ENCODE peak calls at places on chromosomes 1 and 21, in four cellular contexts. V is foreskin fibroblast; M is activated CD4-positive, alpha-beta T cell treated with anti-CD3 and anti-CD28 coated beads, Interleukin-2, amount 50 U/mL, for 1 hour; A is neuronal stem cell. K is an unnamed sample.

GRCh38 chr1:220803401-220804201 is 16.9 kb downstream of the MTARC1 start:
- DNase-seq in A (no peak), V (peak; percentile 74), M (peak; percentile 10), K (peak; percentile 24)

GRCh38 chr1:244280859-244281258 is 170.8 kb downstream of the ADSS2 start:
- DNase-seq in V (peak; percentile 78), M (no peak), A (no peak), K (no peak)

GRCh38 chr1:80375662-80376061 is 1369.1 kb upstream of the ADGRL4 start:
- DNase-seq in V (peak; percentile 91), A (no peak), M (no peak), K (no peak)

GRCh38 chr1:2212542-2213491 is 15.3 kb upstream of the SKI start:
- DNase-seq in V (peak; percentile 97), A (peak; percentile 94), M (peak; percentile 61), K (peak; percentile 50)

GRCh38 chr1:161792740-161793139 is 26.6 kb downstream of the ATF6 start:
- DNase-seq in A (peak; percentile 20), V (peak; percentile 83), M (no peak), K (no peak)

GRCh38 chr1:230728710-230729392 is 14.9 kb upstream of the AGT start:
- DNase-seq in A (no peak), M (no peak), V (no peak), K (no peak)

GRCh38 chr1:55988963-55989452 is 590.4 kb downstream of the PLPP3 start:
- DNase-seq in V (no peak), M (no peak), A (no peak), K (no peak)

GRCh38 chr1:204564835-204565234 is 48.6 kb downstream of the MDM4 start:
- DNase-seq in M (no peak), V (no peak), A (no peak), K (no peak)

GRCh38 chr1:41404308-41404755 is 43.1 kb downstream of the FOXO6 start:
- DNase-seq in A (no peak), V (no peak), M (no peak), K (peak; percentile 71)

GRCh38 chr1:31647106-31647505 is 2.4 kb upstream of the PEF1 start:
- DNase-seq in V (peak; percentile 49), M (no peak), A (no peak), K (no peak)

GRCh38 chr1:117580436-117580835 is 25.4 kb upstream of the TENT5C start:
- DNase-seq in A (no peak), V (no peak), M (no peak), K (no peak)

GRCh38 chr1:201632364-201632952 is 93.5 kb downstream of the NAV1 start:
- DNase-seq in V (no peak), A (no peak), M (no peak), K (no peak)

GRCh38 chr1:30812093-30812492 is 54.5 kb upstream of the LAPTM5 start:
- DNase-seq in M (no peak), V (no peak), A (no peak), K (no peak)

GRCh38 chr1:31318146-31318545 is 21.3 kb downstream of the ZCCHC17 start:
- DNase-seq in M (no peak), A (no peak), V (no peak), K (no peak)

GRCh38 chr1:108534748-108535147 is 25.2 kb upstream of the EEIG2 start:
- DNase-seq in M (no peak), V (no peak), A (no peak), K (no peak)

GRCh38 chr1:96096138-96097011 is 625.2 kb upstream of the PTBP2 start:
- DNase-seq in V (no peak), M (no peak), A (no peak), K (no peak)

GRCh38 chr1:78340006-78340405 is 150.8 kb upstream of the PTGFR start:
- DNase-seq in M (no peak), V (peak; percentile 87), A (no peak), K (no peak)

GRCh38 chr1:81377406-81377805 is 423.3 kb upstream of the ADGRL2 start:
- DNase-seq in M (no peak), V (no peak), A (no peak), K (no peak)

GRCh38 chr1:15028117-15028516 is 125.4 kb upstream of the TMEM51 start:
- DNase-seq in M (no peak), V (peak; percentile 86), A (peak; percentile 39), K (no peak)

GRCh38 chr21:15932681-15933200 is 203.0 kb downstream of the USP25 start:
- DNase-seq in A (no peak), V (no peak), M (no peak), K (no peak)

GRCh38 chr21:38664821-38665220 is 140.9 kb upstream of the ETS2 start:
- DNase-seq in M (no peak), V (peak; percentile 37), A (no peak), K (no peak)

GRCh38 chr1:41870076-41870562 is 48.6 kb downstream of the HIVEP3 start:
- DNase-seq in M (no peak), V (peak; percentile 50), A (no peak), K (no peak)

GRCh38 chr1:12314328-12314903 is 84.6 kb downstream of the VPS13D start:
- DNase-seq in M (no peak), V (peak; percentile 39), A (no peak), K (no peak)

GRCh38 chr1:151516031-151516511 is 4.9 kb downstream of the CGN start:
- DNase-seq in A (no peak), V (no peak), M (no peak), K (no peak)

GRCh38 chr1:23069149-23069548 is 49.9 kb downstream of the KDM1A start:
- DNase-seq in M (no peak), A (no peak), V (no peak), K (no peak)

GRCh38 chr1:78779831-78780230 is 130.2 kb downstream of the IFI44 start:
- DNase-seq in M (no peak), A (no peak), V (peak; percentile 44), K (no peak)

GRCh38 chr1:22264464-22265330 is 121.8 kb upstream of the WNT4 start:
- DNase-seq in V (no peak), A (peak; percentile 24), M (no peak), K (no peak)

GRCh38 chr1:90550616-90551406 is 166.3 kb downstream of the BARHL2 start:
- DNase-seq in V (no peak), A (no peak), M (no peak), K (no peak)

GRCh38 chr1:172885976-172886375 is 164.8 kb downstream of the TNFSF18 start:
- DNase-seq in A (no peak), M (no peak), V (peak; percentile 77), K (no peak)

GRCh38 chr1:202858789-202859414 is 30.0 kb downstream of the RABIF start:
- DNase-seq in A (no peak), M (no peak), V (no peak), K (no peak)